ENCODE peak calls at places on chromosomes 1 and 21, in seven cellular contexts. P is foreskin fibroblast; Y is tibial nerve; X is dorsolateral prefrontal cortex; V is CD4-positive, alpha-beta T cell; L is RWPE1; H is endodermal cell. S is an unnamed sample.
A peak's percentile ranks its signal among the peaks of the same experiment; 100 is the strongest.

GRCh38 chr1:37890378-37891014 is 31.1 kb upstream of the MTF1 start:
- DNase-seq in P (peak; percentile 47), Y (peak; percentile 28), X (no peak), V (no peak), L (peak; percentile 38), H (no peak), S (peak; percentile 4)

GRCh38 chr1:35717911-35718476 is 690 bp downstream of the C1orf216 start:
- DNase-seq in P (peak; percentile 89), Y (peak; percentile 56), X (peak; percentile 85), V (no peak), L (peak; percentile 43), H (peak; percentile 77), S (no peak)

GRCh38 chr1:19512545-19512944 is 27.2 kb upstream of the CAPZB start:
- DNase-seq in P (peak; percentile 56), Y (no peak), X (no peak), V (no peak), L (no peak), H (peak; percentile 65), S (no peak)

GRCh38 chr1:80099713-80100112 is 1093.2 kb upstream of the ADGRL4 start:
- DNase-seq in P (no peak), Y (no peak), X (no peak), V (no peak), L (no peak), H (no peak), S (no peak)

GRCh38 chr1:63774617-63775417 is 1.0 kb downstream of the ROR1 start:
- DNase-seq in P (peak; percentile 82), Y (peak; percentile 30), X (peak; percentile 45), V (no peak), L (peak; percentile 51), H (peak; percentile 89), S (no peak)

GRCh38 chr1:39779821-39780220 is 8.7 kb upstream of the OXCT2 start:
- DNase-seq in P (no peak), Y (no peak), X (no peak), V (no peak), L (no peak), H (no peak), S (no peak)

GRCh38 chr1:228415221-228415620 is 1.4 kb downstream of the TRIM17 start:
- DNase-seq in P (no peak), Y (no peak), X (no peak), V (no peak), L (no peak), H (no peak), S (no peak)

GRCh38 chr1:237859014-237859413 is 31.7 kb downstream of the ZP4 start:
- DNase-seq in P (no peak), Y (no peak), X (no peak), V (no peak), L (no peak), H (no peak), S (no peak)

GRCh38 chr1:11691928-11692711 is 610 bp downstream of the DRAXIN start:
- DNase-seq in P (no peak), Y (no peak), X (no peak), V (no peak), L (no peak), H (peak; percentile 75), S (no peak)

GRCh38 chr1:25924454-25924853 is 18.2 kb upstream of the STMN1 start:
- DNase-seq in P (no peak), Y (no peak), X (no peak), V (no peak), L (no peak), H (no peak), S (no peak)

GRCh38 chr1:9239622-9240401 is 5.2 kb downstream of the H6PD start:
- DNase-seq in P (peak; percentile 39), Y (peak; percentile 49), X (no peak), V (peak; percentile 14), L (no peak), H (no peak), S (no peak)

GRCh38 chr1:101008229-101008628 is 17.4 kb downstream of the DPH5 start:
- DNase-seq in P (no peak), Y (no peak), X (no peak), V (no peak), L (no peak), H (no peak), S (no peak)
- TF ChIP-seq CTCF in P (no peak), Y (no peak), X (no peak), V (no peak), L (no peak), H (no peak), S (no peak)

GRCh38 chr1:155974208-155975165 is 3.9 kb downstream of the ARHGEF2 start:
- DNase-seq in P (no peak), Y (no peak), X (peak; percentile 85), V (no peak), L (no peak), H (no peak), S (no peak)
- TF ChIP-seq CTCF in P (no peak), Y (no peak), X (no peak), V (no peak), L (no peak), H (peak; percentile 19), S (no peak)

GRCh38 chr1:6392081-6392879 is 1.3 kb downstream of the ACOT7 start:
- DNase-seq in P (peak; percentile 41), Y (no peak), X (no peak), V (no peak), L (no peak), H (no peak), S (no peak)
- TF ChIP-seq CTCF in P (no peak), Y (no peak), X (no peak), V (no peak), L (no peak), H (no peak), S (no peak)

GRCh38 chr1:58933599-58933926 is 149.7 kb upstream of the JUN start:
- DNase-seq in P (no peak), Y (no peak), X (no peak), V (no peak), L (no peak), H (no peak), S (no peak)
- TF ChIP-seq CTCF in P (no peak), Y (no peak), X (no peak), V (no peak), L (no peak), H (no peak), S (no peak)

GRCh38 chr1:22639286-22639685 is 2.9 kb downstream of the C1QA start:
- DNase-seq in P (peak; percentile 59), Y (no peak), X (no peak), V (no peak), L (no peak), H (peak; percentile 89), S (peak; percentile 31)
- TF ChIP-seq CTCF in P (no peak), Y (no peak), X (no peak), V (no peak), L (no peak), H (peak; percentile 55), S (peak; percentile 20)

DNA sequence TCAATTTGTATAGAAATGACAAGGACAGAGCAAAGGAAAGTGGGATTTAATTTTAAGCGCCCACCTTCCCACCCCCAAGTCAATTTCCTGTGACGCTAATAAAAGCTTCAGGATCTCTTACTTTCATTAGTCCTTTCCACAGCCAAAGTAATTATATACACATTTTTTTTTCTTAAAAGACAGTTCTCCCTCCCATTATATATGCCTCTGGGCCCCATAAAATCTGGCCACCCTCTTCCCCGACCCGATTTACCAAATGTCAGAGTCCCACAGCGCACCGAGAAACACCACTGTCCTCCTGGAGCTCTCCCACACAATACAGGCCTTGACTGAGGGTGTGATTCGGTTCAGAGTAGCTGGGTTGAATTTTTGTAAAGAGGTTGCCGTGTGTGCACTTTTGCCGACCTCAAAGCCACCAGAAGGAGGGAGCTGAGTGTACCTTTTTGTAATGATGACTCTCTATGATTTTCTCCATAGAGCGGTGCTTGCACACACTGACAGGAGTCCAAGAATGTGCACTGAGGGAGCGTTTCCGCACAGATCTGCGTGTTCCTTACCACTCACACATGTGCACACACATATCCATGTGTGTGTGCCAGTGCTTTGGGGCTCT is 26.2 kb upstream of the IL10 start:
- DNase-seq in P (no peak), Y (no peak), X (no peak), V (no peak), L (no peak), H (no peak), S (no peak)
- TF ChIP-seq CTCF in P (no peak), Y (no peak), X (no peak), V (peak; percentile 11), L (no peak), H (peak; percentile 8), S (no peak)

GRCh38 chr21:14382835-14383595 is at the start of gene HSPA13:
- DNase-seq in P (peak; percentile 100), Y (peak; percentile 100), X (peak; percentile 100), V (peak; percentile 95), L (peak; percentile 93), H (peak; percentile 100), S (peak; percentile 98)
- TF ChIP-seq CTCF in P (no peak), Y (no peak), X (peak; percentile 38), V (no peak), L (no peak), H (peak; percentile 52), S (peak; percentile 0)